ENCODE peak calls at places on chromosomes 13 and 19, in four cellular contexts. One of them, this sample, is unnamed.

GRCh38 chr19:31285744-31286143 is 63.5 kb downstream of the TSHZ3 start:
- DNase-seq in adipocyte: peak; percentile 20
- DNase-seq in H1: no peak
- DNase-seq in fibroblast of lung: peak; percentile 50
- DNase-seq in this sample: no peak

GRCh38 chr13:20972731-20973130 is 70.2 kb upstream of the XPO4 start:
- DNase-seq in fibroblast of lung: no peak
- DNase-seq in H1: no peak
- DNase-seq in adipocyte: no peak
- DNase-seq in this sample: no peak

GRCh38 chr19:5645409-5645808 is 22.5 kb downstream of the SAFB start:
- DNase-seq in H1: no peak
- DNase-seq in adipocyte: no peak
- DNase-seq in fibroblast of lung: no peak
- DNase-seq in this sample: no peak

GRCh38 chr19:5170329-5170745 is 170.3 kb downstream of the PTPRS start:
- DNase-seq in H1: no peak
- DNase-seq in fibroblast of lung: no peak
- DNase-seq in adipocyte: no peak
- DNase-seq in this sample: no peak

GRCh38 chr13:43537124-43537523 is 249.6 kb downstream of the ENOX1 start:
- DNase-seq in adipocyte: peak; percentile 30
- DNase-seq in H1: no peak
- DNase-seq in fibroblast of lung: no peak
- DNase-seq in this sample: no peak

GRCh38 chr13:112983428-112984196 is 14.6 kb downstream of the MCF2L start:
- DNase-seq in fibroblast of lung: no peak
- DNase-seq in H1: no peak
- DNase-seq in adipocyte: no peak
- DNase-seq in this sample: no peak

GRCh38 chr19:42172261-42172660 is 40.0 kb upstream of the POU2F2 start:
- DNase-seq in adipocyte: no peak
- DNase-seq in H1: no peak
- DNase-seq in fibroblast of lung: no peak
- DNase-seq in this sample: no peak

GRCh38 chr19:38733493-38734175 is 10.6 kb downstream of the CAPN12 start:
- DNase-seq in adipocyte: no peak
- DNase-seq in fibroblast of lung: no peak
- DNase-seq in H1: no peak
- DNase-seq in this sample: no peak

DNA sequence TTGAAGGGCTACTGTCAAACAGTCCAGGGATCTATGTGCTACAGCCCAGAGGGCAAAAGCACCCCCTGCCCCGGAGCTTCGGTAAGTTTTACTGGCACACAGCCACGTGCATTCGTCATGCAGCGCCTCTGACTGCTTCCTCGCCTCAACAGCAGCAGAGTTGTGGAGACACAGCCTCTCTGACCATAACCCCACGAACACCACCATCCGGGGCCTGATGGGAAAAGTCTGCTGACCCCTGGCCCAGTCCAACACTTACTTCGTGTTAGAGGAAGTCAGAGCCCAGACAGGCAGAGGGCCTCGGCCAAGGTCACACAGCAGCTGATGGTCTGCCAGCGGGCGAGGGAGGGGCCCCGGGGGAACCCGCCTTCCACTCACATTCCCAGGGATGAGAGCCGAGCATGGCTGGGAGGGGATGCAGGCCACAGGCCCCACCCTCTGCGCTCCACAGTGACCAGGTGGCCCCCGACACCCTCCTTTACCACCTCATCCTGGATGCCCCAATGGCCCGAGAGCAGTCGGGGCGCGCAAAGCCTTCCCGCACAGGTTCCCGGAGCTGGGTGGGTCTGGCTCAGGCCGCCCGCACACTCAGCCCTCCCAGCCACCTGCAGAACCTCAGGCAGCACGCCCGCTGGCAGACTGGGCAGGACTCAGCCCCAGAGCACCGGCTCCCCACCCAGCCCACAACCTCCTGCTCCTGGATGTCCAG is 5.0 kb downstream of the CBARP start:
- DNase-seq in adipocyte: no peak
- DNase-seq in H1: no peak
- DNase-seq in fibroblast of lung: peak; percentile 64
- DNase-seq in this sample: no peak
- H3K9ac ChIP-seq in adipocyte: peak overlapping the region; percentile 22
- H3K9ac ChIP-seq in H1: no peak overlapping the region
- H3K9ac ChIP-seq in fibroblast of lung: no peak overlapping the region
- H3K9ac ChIP-seq in this sample: no peak overlapping the region

DNA sequence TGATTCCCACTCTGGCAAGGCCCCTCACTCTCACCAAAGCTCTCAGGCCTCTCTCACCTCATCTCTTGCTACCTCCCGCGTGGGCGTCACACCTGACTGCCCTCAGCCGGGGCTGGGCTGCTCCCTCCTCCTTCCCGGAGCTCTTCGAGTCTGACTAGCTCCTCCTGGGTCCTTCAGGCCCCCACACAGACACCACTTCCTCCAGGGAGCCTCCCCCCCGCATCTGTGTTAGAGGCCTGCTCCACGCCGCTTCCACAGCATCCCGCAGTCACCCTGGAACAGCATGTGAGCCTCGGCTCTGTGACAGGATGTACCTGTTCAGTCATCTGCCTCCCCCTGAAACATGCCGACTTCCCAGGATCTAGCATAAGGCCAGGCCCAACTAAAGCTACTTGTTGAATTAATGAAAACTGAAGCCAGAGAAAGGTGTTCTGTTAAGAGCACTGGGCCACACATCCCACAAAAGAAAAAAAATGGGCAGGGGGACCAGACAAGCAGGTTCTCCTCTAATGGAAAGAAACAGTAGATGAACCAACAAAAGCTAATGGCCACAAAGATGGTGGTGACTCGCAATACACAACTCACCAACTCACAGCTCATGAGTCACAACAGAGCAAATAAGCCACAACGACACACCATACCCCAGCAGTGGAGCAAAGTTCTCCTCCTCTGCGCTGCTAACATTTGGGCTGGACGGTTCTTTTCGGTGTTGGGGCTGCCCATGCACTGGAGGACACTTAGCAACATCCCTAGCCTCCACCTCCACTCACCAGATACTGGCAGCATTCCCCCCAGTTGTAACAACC is 3.0 kb downstream of the PPP6R1 start:
- DNase-seq in H1: no peak
- DNase-seq in fibroblast of lung: peak; percentile 39
- DNase-seq in adipocyte: peak; percentile 8
- DNase-seq in this sample: no peak
- H3K9ac ChIP-seq in H1: no peak overlapping the region
- H3K9ac ChIP-seq in fibroblast of lung: no peak overlapping the region
- H3K9ac ChIP-seq in adipocyte: no peak overlapping the region
- H3K9ac ChIP-seq in this sample: peak overlapping the region; percentile 45

GRCh38 chr13:31426395-31426794 is 226.6 kb downstream of the B3GLCT start:
- DNase-seq in fibroblast of lung: no peak
- DNase-seq in H1: no peak
- DNase-seq in adipocyte: no peak
- DNase-seq in this sample: no peak

GRCh38 chr13:31427151-31427867 is 227.5 kb downstream of the B3GLCT start:
- DNase-seq in adipocyte: no peak
- DNase-seq in H1: no peak
- DNase-seq in fibroblast of lung: no peak
- DNase-seq in this sample: no peak

GRCh38 chr13:31421756-31422155 is 222.0 kb downstream of the B3GLCT start:
- DNase-seq in adipocyte: peak; percentile 41
- DNase-seq in H1: no peak
- DNase-seq in fibroblast of lung: no peak
- DNase-seq in this sample: no peak

GRCh38 chr13:31424130-31424729 is 224.5 kb downstream of the B3GLCT start:
- DNase-seq in H1: peak; percentile 44
- DNase-seq in adipocyte: peak; percentile 92
- DNase-seq in fibroblast of lung: peak; percentile 66
- DNase-seq in this sample: peak; percentile 68
- H3K9ac ChIP-seq in H1: no peak overlapping the region
- H3K9ac ChIP-seq in adipocyte: peak overlapping the region; percentile 31
- H3K9ac ChIP-seq in fibroblast of lung: no peak overlapping the region
- H3K9ac ChIP-seq in this sample: no peak overlapping the region

DNA sequence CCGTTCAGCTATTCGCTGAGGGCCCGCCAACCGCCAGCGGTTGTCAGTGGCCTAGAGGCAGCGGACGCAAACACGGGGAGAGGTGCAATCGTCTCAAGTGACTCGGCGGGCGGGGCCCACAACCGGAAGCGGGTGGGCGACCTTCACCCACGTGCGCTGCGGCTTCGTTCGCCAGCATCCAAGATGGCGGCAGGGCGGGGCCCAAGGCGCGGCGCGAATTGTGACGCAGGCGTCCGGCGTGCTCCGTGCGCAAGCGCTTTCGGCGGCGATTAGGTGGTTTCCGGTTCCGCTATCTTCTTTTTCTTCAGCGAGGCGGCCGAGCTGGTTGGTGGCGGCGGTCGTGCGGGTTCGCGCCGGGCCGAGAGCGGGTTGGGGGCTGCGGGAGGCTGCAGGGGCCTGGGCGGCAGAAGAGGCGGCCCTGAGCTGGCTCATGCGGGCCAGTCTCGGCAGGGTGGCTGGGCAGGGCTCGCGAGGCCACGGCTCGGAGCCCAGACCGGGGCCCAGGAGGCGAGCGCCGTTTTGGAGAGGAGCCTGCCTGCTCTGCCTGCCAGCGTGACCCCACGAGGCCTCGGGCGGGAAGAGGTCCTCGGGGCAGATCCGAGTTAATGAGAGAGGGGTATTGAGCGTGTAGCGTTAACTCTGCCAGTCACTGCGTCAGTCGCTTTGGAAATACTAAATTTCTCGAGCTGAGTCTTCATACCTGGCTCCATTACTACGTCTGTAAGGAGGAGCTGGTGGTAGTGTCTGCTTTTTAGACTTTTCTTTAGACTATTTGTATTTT is at the start of gene UBA52:
- DNase-seq in H1: peak; percentile 89
- DNase-seq in fibroblast of lung: peak; percentile 97
- DNase-seq in adipocyte: peak; percentile 99
- DNase-seq in this sample: peak; percentile 97
- H3K9ac ChIP-seq in H1: peak within 1 kb of the TSS; percentile 95
- H3K9ac ChIP-seq in fibroblast of lung: peak within 1 kb of the TSS; percentile 91
- H3K9ac ChIP-seq in adipocyte: peak within 1 kb of the TSS; percentile 98
- H3K9ac ChIP-seq in this sample: peak within 1 kb of the TSS; percentile 98

GRCh38 chr19:18883530-18884304 is 12.2 kb downstream of the CERS1 start:
- DNase-seq in fibroblast of lung: no peak
- DNase-seq in H1: no peak
- DNase-seq in adipocyte: no peak
- DNase-seq in this sample: no peak

GRCh38 chr19:18879579-18880373 is 16.2 kb downstream of the CERS1 start:
- DNase-seq in H1: no peak
- DNase-seq in fibroblast of lung: no peak
- DNase-seq in adipocyte: peak; percentile 43
- DNase-seq in this sample: no peak

GRCh38 chr19:18878058-18878797 is 17.7 kb downstream of the CERS1 start:
- DNase-seq in H1: no peak
- DNase-seq in adipocyte: no peak
- DNase-seq in fibroblast of lung: no peak
- DNase-seq in this sample: no peak

GRCh38 chr19:18878858-18879578 is 16.9 kb downstream of the CERS1 start:
- DNase-seq in fibroblast of lung: no peak
- DNase-seq in adipocyte: no peak
- DNase-seq in H1: no peak
- DNase-seq in this sample: no peak

DNA sequence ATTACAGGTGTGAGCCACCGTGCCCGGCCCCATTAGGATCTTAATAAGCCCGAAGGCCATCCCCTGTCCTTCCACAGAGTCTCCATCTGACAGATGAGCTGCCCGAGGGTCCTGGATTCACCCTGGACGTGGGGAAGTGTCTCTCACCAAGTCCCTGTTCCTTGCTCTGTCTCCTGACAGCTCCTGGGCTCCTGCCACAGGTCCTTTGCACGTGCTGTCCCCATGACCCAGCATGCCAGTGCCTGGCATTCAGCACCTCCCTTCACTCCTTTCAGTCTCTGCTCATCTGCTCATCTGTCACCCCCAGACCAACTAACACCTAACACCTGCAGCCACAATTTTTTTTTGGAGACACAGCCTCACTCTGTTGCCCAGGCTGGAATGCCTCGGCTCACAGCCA is 14.5 kb downstream of the CERS1 start:
- DNase-seq in H1: no peak
- DNase-seq in fibroblast of lung: no peak
- DNase-seq in adipocyte: no peak
- DNase-seq in this sample: no peak
- H3K9ac ChIP-seq in H1: no peak overlapping the region
- H3K9ac ChIP-seq in fibroblast of lung: no peak overlapping the region
- H3K9ac ChIP-seq in adipocyte: no peak overlapping the region
- H3K9ac ChIP-seq in this sample: no peak overlapping the region

GRCh38 chr13:49853535-49853934 is 61.1 kb upstream of the KPNA3 start:
- DNase-seq in fibroblast of lung: no peak
- DNase-seq in H1: no peak
- DNase-seq in adipocyte: no peak
- DNase-seq in this sample: no peak
- H3K9ac ChIP-seq in fibroblast of lung: no peak overlapping the region
- H3K9ac ChIP-seq in H1: no peak overlapping the region
- H3K9ac ChIP-seq in adipocyte: no peak overlapping the region
- H3K9ac ChIP-seq in this sample: no peak overlapping the region

DNA sequence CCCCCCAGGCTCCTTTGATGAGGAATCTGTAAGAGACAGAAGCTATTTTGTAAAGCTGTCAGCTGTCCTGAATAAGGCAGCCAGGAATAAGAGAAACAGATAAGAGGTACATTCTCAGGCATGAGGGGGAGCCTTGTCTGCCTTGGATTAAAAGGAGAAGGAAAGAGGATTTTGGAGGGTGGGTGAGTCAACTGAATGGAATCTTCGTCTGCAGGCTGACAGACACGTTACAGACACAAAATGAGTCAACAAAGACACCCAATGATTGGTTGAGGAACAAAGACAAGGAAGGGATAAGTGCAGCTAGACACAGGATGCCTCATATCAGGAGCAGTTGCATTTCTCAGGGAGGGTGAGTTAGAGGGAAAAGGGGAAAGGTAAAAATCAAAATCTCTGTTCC is 162.5 kb downstream of the OLFM4 start:
- DNase-seq in fibroblast of lung: peak; percentile 6
- DNase-seq in H1: peak; percentile 51
- DNase-seq in adipocyte: no peak
- DNase-seq in this sample: peak; percentile 75
- H3K9ac ChIP-seq in fibroblast of lung: no peak overlapping the region
- H3K9ac ChIP-seq in H1: no peak overlapping the region
- H3K9ac ChIP-seq in adipocyte: no peak overlapping the region
- H3K9ac ChIP-seq in this sample: no peak overlapping the region

This sample was measured in neuronal stem cell.